ENCODE peak calls at places on chromosomes 13 and 19, in nine cellular contexts. One of them, this sample, is unnamed.

GRCh38 chr13:45933203-45934014 is 81.9 kb upstream of the SIAH3 start:
- DNase-seq in lung microvascular endothelial cell: no peak
- DNase-seq in KBM-7: no peak
- DNase-seq in stimulated activated CD4-positive, alpha-beta T cell treated with anti-CD3 and anti-CD28 coated beads, Interleukin-2, amount 100 ng/mL, for 48 hours: peak
- DNase-seq in psoas muscle: no peak
- DNase-seq in activated naive CD4-positive, alpha-beta T cell treated with anti-CD3 and anti-CD28 coated beads, Interleukin-2, amount 10 ng/mL, durations not matched to agents 7 days and 5 days: no peak
- DNase-seq in T-helper 9 cell: no peak
- DNase-seq in activated naive CD8-positive, alpha-beta T cell treated with anti-CD3 and anti-CD28 coated beads, Interleukin-2, amount 50 U/mL, for 24 hours: no peak
- DNase-seq in progenitor cell of endocrine pancreas: no peak
- DNase-seq in this sample: no peak

GRCh38 chr13:110498327-110498726 is 63.2 kb downstream of the RAB20 start:
- DNase-seq in KBM-7: no peak
- DNase-seq in stimulated activated CD4-positive, alpha-beta T cell treated with anti-CD3 and anti-CD28 coated beads, Interleukin-2, amount 100 ng/mL, for 48 hours: no peak
- DNase-seq in activated naive CD4-positive, alpha-beta T cell treated with anti-CD3 and anti-CD28 coated beads, Interleukin-2, amount 10 ng/mL, durations not matched to agents 7 days and 5 days: no peak
- DNase-seq in lung microvascular endothelial cell: no peak
- DNase-seq in T-helper 9 cell: no peak
- DNase-seq in progenitor cell of endocrine pancreas: no peak
- DNase-seq in activated naive CD8-positive, alpha-beta T cell treated with anti-CD3 and anti-CD28 coated beads, Interleukin-2, amount 50 U/mL, for 24 hours: no peak
- DNase-seq in psoas muscle: peak
- DNase-seq in this sample: peak

GRCh38 chr13:26996965-26997752 is 174.5 kb downstream of the USP12 start:
- DNase-seq in activated naive CD4-positive, alpha-beta T cell treated with anti-CD3 and anti-CD28 coated beads, Interleukin-2, amount 10 ng/mL, durations not matched to agents 7 days and 5 days: no peak
- DNase-seq in KBM-7: no peak
- DNase-seq in lung microvascular endothelial cell: no peak
- DNase-seq in psoas muscle: no peak
- DNase-seq in progenitor cell of endocrine pancreas: no peak
- DNase-seq in stimulated activated CD4-positive, alpha-beta T cell treated with anti-CD3 and anti-CD28 coated beads, Interleukin-2, amount 100 ng/mL, for 48 hours: no peak
- DNase-seq in T-helper 9 cell: no peak
- DNase-seq in activated naive CD8-positive, alpha-beta T cell treated with anti-CD3 and anti-CD28 coated beads, Interleukin-2, amount 50 U/mL, for 24 hours: no peak
- DNase-seq in this sample: no peak

GRCh38 chr19:44596428-44597130 is 16.8 kb upstream of the IGSF23 start:
- DNase-seq in lung microvascular endothelial cell: no peak
- DNase-seq in activated naive CD4-positive, alpha-beta T cell treated with anti-CD3 and anti-CD28 coated beads, Interleukin-2, amount 10 ng/mL, durations not matched to agents 7 days and 5 days: no peak
- DNase-seq in activated naive CD8-positive, alpha-beta T cell treated with anti-CD3 and anti-CD28 coated beads, Interleukin-2, amount 50 U/mL, for 24 hours: no peak
- DNase-seq in progenitor cell of endocrine pancreas: no peak
- DNase-seq in T-helper 9 cell: no peak
- DNase-seq in psoas muscle: no peak
- DNase-seq in stimulated activated CD4-positive, alpha-beta T cell treated with anti-CD3 and anti-CD28 coated beads, Interleukin-2, amount 100 ng/mL, for 48 hours: no peak
- DNase-seq in KBM-7: no peak
- DNase-seq in this sample: no peak

GRCh38 chr13:106153876-106154275 is 381.6 kb downstream of the EFNB2 start:
- DNase-seq in T-helper 9 cell: no peak
- DNase-seq in psoas muscle: no peak
- DNase-seq in activated naive CD8-positive, alpha-beta T cell treated with anti-CD3 and anti-CD28 coated beads, Interleukin-2, amount 50 U/mL, for 24 hours: no peak
- DNase-seq in KBM-7: no peak
- DNase-seq in stimulated activated CD4-positive, alpha-beta T cell treated with anti-CD3 and anti-CD28 coated beads, Interleukin-2, amount 100 ng/mL, for 48 hours: no peak
- DNase-seq in activated naive CD4-positive, alpha-beta T cell treated with anti-CD3 and anti-CD28 coated beads, Interleukin-2, amount 10 ng/mL, durations not matched to agents 7 days and 5 days: no peak
- DNase-seq in lung microvascular endothelial cell: no peak
- DNase-seq in progenitor cell of endocrine pancreas: no peak
- DNase-seq in this sample: no peak

GRCh38 chr13:21762512-21762911 is 91.6 kb downstream of the FGF9 start:
- DNase-seq in psoas muscle: no peak
- DNase-seq in T-helper 9 cell: no peak
- DNase-seq in progenitor cell of endocrine pancreas: no peak
- DNase-seq in activated naive CD8-positive, alpha-beta T cell treated with anti-CD3 and anti-CD28 coated beads, Interleukin-2, amount 50 U/mL, for 24 hours: no peak
- DNase-seq in stimulated activated CD4-positive, alpha-beta T cell treated with anti-CD3 and anti-CD28 coated beads, Interleukin-2, amount 100 ng/mL, for 48 hours: no peak
- DNase-seq in KBM-7: no peak
- DNase-seq in activated naive CD4-positive, alpha-beta T cell treated with anti-CD3 and anti-CD28 coated beads, Interleukin-2, amount 10 ng/mL, durations not matched to agents 7 days and 5 days: no peak
- DNase-seq in lung microvascular endothelial cell: no peak
- DNase-seq in this sample: no peak

GRCh38 chr13:46489586-46490023 is 63.4 kb upstream of the LRCH1 start:
- DNase-seq in psoas muscle: peak
- DNase-seq in activated naive CD8-positive, alpha-beta T cell treated with anti-CD3 and anti-CD28 coated beads, Interleukin-2, amount 50 U/mL, for 24 hours: no peak
- DNase-seq in T-helper 9 cell: no peak
- DNase-seq in progenitor cell of endocrine pancreas: no peak
- DNase-seq in stimulated activated CD4-positive, alpha-beta T cell treated with anti-CD3 and anti-CD28 coated beads, Interleukin-2, amount 100 ng/mL, for 48 hours: no peak
- DNase-seq in lung microvascular endothelial cell: no peak
- DNase-seq in KBM-7: no peak
- DNase-seq in activated naive CD4-positive, alpha-beta T cell treated with anti-CD3 and anti-CD28 coated beads, Interleukin-2, amount 10 ng/mL, durations not matched to agents 7 days and 5 days: no peak
- DNase-seq in this sample: peak

GRCh38 chr13:104949840-104950805 is 1585.3 kb downstream of the EFNB2 start:
- DNase-seq in lung microvascular endothelial cell: no peak
- DNase-seq in progenitor cell of endocrine pancreas: no peak
- DNase-seq in KBM-7: no peak
- DNase-seq in activated naive CD8-positive, alpha-beta T cell treated with anti-CD3 and anti-CD28 coated beads, Interleukin-2, amount 50 U/mL, for 24 hours: no peak
- DNase-seq in T-helper 9 cell: no peak
- DNase-seq in activated naive CD4-positive, alpha-beta T cell treated with anti-CD3 and anti-CD28 coated beads, Interleukin-2, amount 10 ng/mL, durations not matched to agents 7 days and 5 days: no peak
- DNase-seq in psoas muscle: no peak
- DNase-seq in stimulated activated CD4-positive, alpha-beta T cell treated with anti-CD3 and anti-CD28 coated beads, Interleukin-2, amount 100 ng/mL, for 48 hours: no peak
- DNase-seq in this sample: peak

GRCh38 chr19:12513531-12514061 is 29.0 kb upstream of the ZNF709 start:
- DNase-seq in progenitor cell of endocrine pancreas: no peak
- DNase-seq in activated naive CD4-positive, alpha-beta T cell treated with anti-CD3 and anti-CD28 coated beads, Interleukin-2, amount 10 ng/mL, durations not matched to agents 7 days and 5 days: no peak
- DNase-seq in psoas muscle: no peak
- DNase-seq in lung microvascular endothelial cell: no peak
- DNase-seq in T-helper 9 cell: no peak
- DNase-seq in stimulated activated CD4-positive, alpha-beta T cell treated with anti-CD3 and anti-CD28 coated beads, Interleukin-2, amount 100 ng/mL, for 48 hours: no peak
- DNase-seq in KBM-7: no peak
- DNase-seq in activated naive CD8-positive, alpha-beta T cell treated with anti-CD3 and anti-CD28 coated beads, Interleukin-2, amount 50 U/mL, for 24 hours: no peak
- DNase-seq in this sample: no peak